ENCODE peak calls at places on chromosomes 4 and X, in six cellular contexts. One of them, this sample, is unnamed.

GRCh38 chr4:169249214-169249973 is 21.4 kb downstream of the SH3RF1 start:
- DNase-seq in K562: no peak
- DNase-seq in SK-N-SH: no peak
- DNase-seq in H1: no peak
- DNase-seq in HepG2: peak; percentile 90
- DNase-seq in GM12891: no peak
- DNase-seq in this sample: no peak

GRCh38 chr4:123651127-123651526 is 254.5 kb downstream of the SPRY1 start:
- DNase-seq in GM12891: no peak
- DNase-seq in HepG2: no peak
- DNase-seq in K562: no peak
- DNase-seq in SK-N-SH: no peak
- DNase-seq in H1: no peak
- DNase-seq in this sample: no peak

GRCh38 chr4:163343604-163344146 is at the start of gene NPY5R:
- DNase-seq in H1: no peak
- DNase-seq in K562: no peak
- DNase-seq in HepG2: no peak
- DNase-seq in GM12891: no peak
- DNase-seq in SK-N-SH: peak; percentile 29
- DNase-seq in this sample: no peak

GRCh38 chr4:3389186-3389878 is 52.4 kb upstream of the HGFAC start:
- DNase-seq in K562: no peak
- DNase-seq in GM12891: no peak
- DNase-seq in H1: no peak
- DNase-seq in SK-N-SH: no peak
- DNase-seq in HepG2: no peak
- DNase-seq in this sample: no peak

GRCh38 chr4:185540487-185541125 is 5.3 kb upstream of the PDLIM3 start:
- DNase-seq in GM12891: no peak
- DNase-seq in SK-N-SH: no peak
- DNase-seq in H1: no peak
- DNase-seq in K562: no peak
- DNase-seq in HepG2: no peak
- DNase-seq in this sample: no peak

GRCh38 chr4:101417046-101417445 is 69.7 kb upstream of the PPP3CA start:
- DNase-seq in K562: no peak
- DNase-seq in GM12891: no peak
- DNase-seq in HepG2: no peak
- DNase-seq in H1: no peak
- DNase-seq in SK-N-SH: no peak
- DNase-seq in this sample: no peak

GRCh38 chrX:135345328-135345645 is 36.0 kb downstream of the ETDC start:
- DNase-seq in SK-N-SH: peak; percentile 30
- DNase-seq in HepG2: no peak
- DNase-seq in GM12891: no peak
- DNase-seq in H1: no peak
- DNase-seq in K562: no peak
- DNase-seq in this sample: no peak

GRCh38 chr4:1604706-1605205 is 79.4 kb downstream of the FAM53A start:
- DNase-seq in SK-N-SH: peak; percentile 58
- DNase-seq in K562: no peak
- DNase-seq in H1: no peak
- DNase-seq in GM12891: no peak
- DNase-seq in HepG2: no peak
- DNase-seq in this sample: no peak

GRCh38 chr4:138562544-138562961 is 320.4 kb upstream of the SLC7A11 start:
- DNase-seq in K562: no peak
- DNase-seq in HepG2: no peak
- DNase-seq in SK-N-SH: no peak
- DNase-seq in GM12891: no peak
- DNase-seq in H1: no peak
- DNase-seq in this sample: no peak

GRCh38 chr4:165209796-165210195 is 2.4 kb downstream of the KLHL2 start:
- DNase-seq in K562: no peak
- DNase-seq in HepG2: no peak
- DNase-seq in GM12891: no peak
- DNase-seq in SK-N-SH: no peak
- DNase-seq in H1: no peak
- DNase-seq in this sample: no peak
- TF ChIP-seq TAF1 in K562: no peak
- TF ChIP-seq TAF1 in HepG2: no peak
- TF ChIP-seq TAF1 in GM12891: no peak
- TF ChIP-seq TAF1 in SK-N-SH: no peak
- TF ChIP-seq TAF1 in H1: no peak
- TF ChIP-seq TAF1 in this sample: no peak

GRCh38 chr4:105304085-105304484 is 157.4 kb downstream of the TET2 start:
- DNase-seq in HepG2: no peak
- DNase-seq in GM12891: no peak
- DNase-seq in H1: no peak
- DNase-seq in SK-N-SH: no peak
- DNase-seq in K562: no peak
- DNase-seq in this sample: no peak
- TF ChIP-seq TAF1 in HepG2: no peak
- TF ChIP-seq TAF1 in GM12891: no peak
- TF ChIP-seq TAF1 in H1: no peak
- TF ChIP-seq TAF1 in SK-N-SH: no peak
- TF ChIP-seq TAF1 in K562: no peak
- TF ChIP-seq TAF1 in this sample: no peak

DNA sequence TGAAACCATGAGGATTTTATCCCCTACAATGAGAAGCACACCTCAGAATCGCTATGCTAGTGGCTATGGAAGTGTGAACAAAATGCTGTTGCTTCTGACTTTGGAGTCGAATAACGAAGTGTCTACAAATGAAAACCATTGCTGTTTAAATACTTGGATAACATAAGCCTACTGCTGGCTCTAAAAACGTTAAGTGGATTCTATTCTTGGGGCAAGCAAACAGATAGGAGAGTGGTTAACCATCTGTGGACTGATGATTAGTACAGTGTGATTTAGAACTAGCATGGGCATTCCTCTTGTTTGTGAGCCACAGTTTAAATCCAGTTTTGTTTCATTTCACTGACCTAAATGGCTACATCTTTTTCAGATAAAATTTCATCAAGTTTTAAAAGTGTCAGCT is 109.7 kb upstream of the PNPLA4 start:
- DNase-seq in GM12891: no peak
- DNase-seq in H1: no peak
- DNase-seq in HepG2: no peak
- DNase-seq in K562: no peak
- DNase-seq in SK-N-SH: no peak
- DNase-seq in this sample: no peak
- TF ChIP-seq TAF1 in GM12891: no peak
- TF ChIP-seq TAF1 in H1: no peak
- TF ChIP-seq TAF1 in HepG2: no peak
- TF ChIP-seq TAF1 in K562: no peak
- TF ChIP-seq TAF1 in SK-N-SH: no peak
- TF ChIP-seq TAF1 in this sample: no peak

GRCh38 chr4:7055990-7056325 is 11.9 kb downstream of the GRPEL1 start:
- DNase-seq in K562: no peak
- DNase-seq in GM12891: no peak
- DNase-seq in HepG2: no peak
- DNase-seq in SK-N-SH: no peak
- DNase-seq in H1: no peak
- DNase-seq in this sample: no peak

GRCh38 chr4:7052923-7053715 is 9.9 kb downstream of the TADA2B start:
- DNase-seq in H1: no peak
- DNase-seq in HepG2: no peak
- DNase-seq in SK-N-SH: no peak
- DNase-seq in K562: no peak
- DNase-seq in GM12891: no peak
- DNase-seq in this sample: no peak

GRCh38 chr4:7052313-7052712 is 9.1 kb downstream of the TADA2B start:
- DNase-seq in SK-N-SH: no peak
- DNase-seq in GM12891: no peak
- DNase-seq in HepG2: no peak
- DNase-seq in K562: no peak
- DNase-seq in H1: no peak
- DNase-seq in this sample: no peak

GRCh38 chr4:7055111-7055989 is 12.2 kb downstream of the TADA2B start:
- DNase-seq in K562: no peak
- DNase-seq in SK-N-SH: no peak
- DNase-seq in GM12891: no peak
- DNase-seq in H1: no peak
- DNase-seq in HepG2: no peak
- DNase-seq in this sample: no peak

GRCh38 chr4:7054106-7054880 is 11.1 kb downstream of the TADA2B start:
- DNase-seq in SK-N-SH: no peak
- DNase-seq in K562: no peak
- DNase-seq in GM12891: no peak
- DNase-seq in H1: no peak
- DNase-seq in HepG2: no peak
- DNase-seq in this sample: no peak
- TF ChIP-seq TAF1 in SK-N-SH: no peak
- TF ChIP-seq TAF1 in K562: no peak
- TF ChIP-seq TAF1 in GM12891: no peak
- TF ChIP-seq TAF1 in H1: no peak
- TF ChIP-seq TAF1 in HepG2: no peak
- TF ChIP-seq TAF1 in this sample: no peak

GRCh38 chr4:48604527-48604926 is 114.5 kb downstream of the ZAR1 start:
- DNase-seq in HepG2: no peak
- DNase-seq in H1: no peak
- DNase-seq in GM12891: no peak
- DNase-seq in K562: no peak
- DNase-seq in SK-N-SH: no peak
- DNase-seq in this sample: no peak

GRCh38 chr4:48604041-48604440 is 114.0 kb downstream of the ZAR1 start:
- DNase-seq in GM12891: no peak
- DNase-seq in SK-N-SH: no peak
- DNase-seq in H1: no peak
- DNase-seq in K562: no peak
- DNase-seq in HepG2: no peak
- DNase-seq in this sample: no peak

GRCh38 chr4:48602763-48603162 is 112.7 kb downstream of the ZAR1 start:
- DNase-seq in K562: no peak
- DNase-seq in GM12891: no peak
- DNase-seq in HepG2: no peak
- DNase-seq in H1: no peak
- DNase-seq in SK-N-SH: no peak
- DNase-seq in this sample: no peak

GRCh38 chr4:48602222-48602621 is 112.2 kb downstream of the ZAR1 start:
- DNase-seq in H1: no peak
- DNase-seq in GM12891: no peak
- DNase-seq in HepG2: no peak
- DNase-seq in K562: no peak
- DNase-seq in SK-N-SH: no peak
- DNase-seq in this sample: no peak

GRCh38 chr4:48603366-48604003 is 113.4 kb downstream of the ZAR1 start:
- DNase-seq in GM12891: no peak
- DNase-seq in SK-N-SH: no peak
- DNase-seq in HepG2: peak; percentile 85
- DNase-seq in H1: no peak
- DNase-seq in K562: no peak
- DNase-seq in this sample: no peak
- TF ChIP-seq TAF1 in GM12891: no peak
- TF ChIP-seq TAF1 in SK-N-SH: no peak
- TF ChIP-seq TAF1 in HepG2: no peak
- TF ChIP-seq TAF1 in H1: no peak
- TF ChIP-seq TAF1 in K562: no peak
- TF ChIP-seq TAF1 in this sample: no peak

This sample was measured in GM12892.